ENCODE peak calls at places on chromosomes 6 and 20, in eight cellular contexts. F, G, Z, R, S, N, A and L are unnamed samples.

GRCh38 chr6:135852775-135853174 is 1.3 kb downstream of the PDE7B start:
- DNase-seq in S (no peak), G (no peak), Z (peak; percentile 17), R (no peak), A (no peak), N (no peak), F (no peak), L (no peak)

GRCh38 chr6:3940703-3941102 is 91.5 kb downstream of the FAM50B start:
- DNase-seq in A (no peak), Z (no peak), R (no peak), G (no peak), N (no peak), F (no peak), S (no peak), L (no peak)

GRCh38 chr20:43936805-43937204 is 22.2 kb downstream of the TOX2 start:
- DNase-seq in S (no peak), Z (no peak), F (no peak), A (no peak), R (no peak), N (no peak), G (no peak), L (no peak)

GRCh38 chr20:51128198-51128597 is 105.3 kb upstream of the KCNG1 start:
- DNase-seq in S (peak; percentile 61), A (no peak), Z (peak; percentile 99), N (no peak), R (peak; percentile 88), F (no peak), G (no peak), L (no peak)

GRCh38 chr20:61776491-61776890 is 289.2 kb downstream of the TAF4 start:
- DNase-seq in Z (no peak), R (no peak), A (no peak), S (no peak), N (no peak), G (no peak), F (no peak), L (no peak)

GRCh38 chr6:56637640-56638039 is 5.0 kb downstream of the DST start:
- DNase-seq in G (peak; percentile 49), N (peak; percentile 71), A (peak; percentile 76), Z (peak; percentile 65), R (peak; percentile 81), S (peak; percentile 54), F (no peak), L (no peak)

GRCh38 chr6:143759666-143760065 is 81.9 kb downstream of the PHACTR2 start:
- DNase-seq in N (no peak), Z (peak; percentile 65), A (no peak), F (no peak), G (no peak), S (no peak), R (peak; percentile 38), L (no peak)

GRCh38 chr6:40471243-40471642 is 115.9 kb downstream of the LRFN2 start:
- DNase-seq in F (no peak), N (no peak), A (no peak), Z (no peak), R (no peak), G (no peak), S (no peak), L (no peak)

GRCh38 chr20:59145247-59145925 is 18.2 kb upstream of the ZNF831 start:
- DNase-seq in S (no peak), G (no peak), Z (no peak), F (peak; percentile 4), A (no peak), R (no peak), N (no peak), L (no peak)

GRCh38 chr20:17648782-17649730 is 33.0 kb downstream of the RRBP1 start:
- DNase-seq in N (no peak), F (no peak), R (no peak), S (no peak), G (peak; percentile 71), A (peak; percentile 53), Z (no peak), L (no peak)

GRCh38 chr6:132830236-132830799 is 15.9 kb downstream of the RPS12 start:
- DNase-seq in G (peak; percentile 58), A (peak; percentile 61), N (no peak), S (no peak), Z (peak; percentile 41), F (no peak), R (peak; percentile 29), L (no peak)

GRCh38 chr6:38847497-38847896 is 132.4 kb downstream of the DNAH8 start:
- DNase-seq in Z (no peak), F (no peak), N (no peak), G (no peak), A (no peak), S (no peak), R (no peak), L (no peak)

GRCh38 chr6:141965016-141965545 is 167.6 kb upstream of the GJE1 start:
- DNase-seq in F (no peak), R (no peak), Z (no peak), S (no peak), A (no peak), N (no peak), G (no peak), L (no peak)

GRCh38 chr6:47247227-47247797 is 62.4 kb downstream of the TNFRSF21 start:
- DNase-seq in R (no peak), N (no peak), F (no peak), A (no peak), G (peak; percentile 73), Z (peak; percentile 32), S (no peak), L (no peak)

GRCh38 chr20:39849664-39850063 is 839.4 kb downstream of the MAFB start:
- DNase-seq in G (no peak), F (no peak), Z (peak; percentile 51), S (peak; percentile 92), N (no peak), A (no peak), R (peak; percentile 97), L (no peak)